ENCODE peak calls at places on chromosomes 2 and 18, in nine cellular contexts. N, V, E, A, B, Y, Q, W and S are unnamed samples.

GRCh38 chr2:213175673-213176247 is 24.3 kb upstream of the IKZF2 start:
- DNase-seq in W (no peak), V (no peak), B (no peak), A (no peak), E (no peak), Y (no peak), N (no peak), Q (no peak), S (no peak)

GRCh38 chr18:60146220-60146960 is 226.2 kb downstream of the MC4R start:
- DNase-seq in B (no peak), Y (no peak), Q (no peak), E (no peak), N (no peak), A (no peak), V (no peak), W (no peak), S (no peak)

GRCh38 chr2:120738786-120739771 is 3.4 kb downstream of the GLI2 start:
- DNase-seq in Y (no peak), W (no peak), V (no peak), E (no peak), A (no peak), Q (no peak), N (no peak), B (no peak), S (peak)

GRCh38 chr2:64646007-64646880 is 7.5 kb downstream of the SERTAD2 start:
- DNase-seq in B (no peak), Y (peak), W (peak), Q (peak), A (peak), N (peak), V (peak), E (no peak), S (peak)

GRCh38 chr2:160220001-160220400 is 19.9 kb upstream of the ITGB6 start:
- DNase-seq in W (no peak), Y (no peak), Q (no peak), V (no peak), E (no peak), N (no peak), A (no peak), B (no peak), S (no peak)

GRCh38 chr2:69986691-69987090 is 25.3 kb upstream of the ASPRV1 start:
- DNase-seq in N (no peak), E (no peak), B (no peak), A (no peak), Q (no peak), W (no peak), V (no peak), Y (no peak), S (no peak)

GRCh38 chr2:217650229-217650628 is 352.6 kb downstream of the TNS1 start:
- DNase-seq in A (no peak), V (no peak), E (no peak), N (no peak), Q (no peak), W (no peak), Y (no peak), B (no peak), S (no peak)

GRCh38 chr2:161386228-161386627 is 29.9 kb upstream of the TBR1 start:
- DNase-seq in V (no peak), Y (no peak), B (no peak), W (no peak), E (no peak), A (no peak), N (no peak), Q (no peak), S (no peak)

GRCh38 chr2:73859721-73860586 is 31.2 kb downstream of the STAMBP start:
- DNase-seq in V (no peak), W (no peak), E (no peak), A (no peak), Y (no peak), N (peak), B (peak), Q (no peak), S (no peak)

GRCh38 chr2:236871500-236872001 is 214.1 kb upstream of the COPS8 start:
- DNase-seq in A (no peak), V (no peak), N (no peak), W (peak), E (no peak), Q (peak), B (peak), Y (no peak), S (no peak)

GRCh38 chr2:237556773-237557632 is 9.4 kb upstream of the PRLH start:
- DNase-seq in A (no peak), V (no peak), N (peak), Q (no peak), Y (no peak), W (no peak), B (no peak), E (peak), S (no peak)

GRCh38 chr2:150159300-150159699 is 328.2 kb downstream of the RND3 start:
- DNase-seq in E (no peak), V (no peak), B (no peak), W (no peak), A (no peak), N (no peak), Q (no peak), Y (no peak), S (no peak)

GRCh38 chr2:38215993-38216392 is 140.0 kb upstream of the CYP1B1 start:
- DNase-seq in E (no peak), Y (no peak), A (no peak), V (no peak), B (no peak), N (no peak), Q (no peak), W (no peak), S (no peak)

GRCh38 chr2:240857039-240858008 is 11.3 kb upstream of the AGXT start:
- DNase-seq in B (no peak), A (no peak), Q (no peak), V (no peak), Y (no peak), W (no peak), N (no peak), E (no peak), S (no peak)

GRCh38 chr2:3557588-3558204 is 437 bp downstream of the RNASEH1 start:
- DNase-seq in N (no peak), W (no peak), Q (no peak), V (no peak), Y (no peak), E (no peak), B (no peak), A (no peak), S (no peak)

GRCh38 chr2:27765621-27766286 is 5.8 kb upstream of the MRPL33 start:
- DNase-seq in E (peak), A (peak), V (no peak), B (no peak), W (no peak), N (peak), Q (no peak), Y (peak), S (peak)

GRCh38 chr2:106108351-106108750 is 85.8 kb downstream of the UXS1 start:
- DNase-seq in Q (peak), E (no peak), W (no peak), B (no peak), V (no peak), Y (peak), N (no peak), A (no peak), S (no peak)

GRCh38 chr2:208224802-208225201 is 30.1 kb downstream of the IDH1 start:
- DNase-seq in N (no peak), Q (no peak), B (peak), E (no peak), W (no peak), Y (no peak), A (no peak), V (no peak), S (no peak)

GRCh38 chr2:224038049-224038829 is 847 bp downstream of the SERPINE2 start:
- DNase-seq in E (peak), A (peak), N (peak), W (no peak), Q (no peak), B (peak), Y (peak), V (no peak), S (peak)

GRCh38 chr2:74593826-74594467 is 39.4 kb downstream of the DOK1 start:
- DNase-seq in W (no peak), V (no peak), N (no peak), B (no peak), Q (no peak), A (no peak), E (no peak), Y (no peak), S (no peak)

GRCh38 chr2:189128961-189129360 is 50.6 kb downstream of the COL5A2 start:
- DNase-seq in Q (no peak), E (no peak), W (no peak), N (no peak), B (no peak), Y (no peak), A (no peak), V (no peak), S (no peak)

GRCh38 chr2:69493268-69493667 is 56.0 kb upstream of the NFU1 start:
- DNase-seq in N (no peak), Y (no peak), A (no peak), B (no peak), W (no peak), E (no peak), V (no peak), Q (peak), S (no peak)

GRCh38 chr2:68088950-68089349 is 26.1 kb upstream of the C1D start:
- DNase-seq in Q (no peak), A (no peak), N (no peak), B (no peak), Y (no peak), E (no peak), V (no peak), W (no peak), S (no peak)

GRCh38 chr2:53131416-53131815 is 636.2 kb upstream of the CHAC2 start:
- DNase-seq in A (no peak), Q (no peak), V (no peak), W (no peak), N (no peak), Y (no peak), B (no peak), E (no peak), S (no peak)

GRCh38 chr2:15792331-15792730 is 148.0 kb upstream of the MYCN start:
- DNase-seq in B (no peak), V (no peak), N (no peak), Y (no peak), E (no peak), W (no peak), A (no peak), Q (no peak), S (no peak)

GRCh38 chr2:161798027-161798426 is 173.8 kb downstream of the SLC4A10 start:
- DNase-seq in E (no peak), W (no peak), Q (no peak), Y (no peak), N (no peak), A (no peak), B (no peak), V (no peak), S (no peak)

GRCh38 chr2:28448738-28449100 is 47.1 kb upstream of the PLB1 start:
- DNase-seq in W (no peak), A (no peak), Q (no peak), B (no peak), E (no peak), Y (no peak), N (no peak), V (no peak), S (no peak)